ENCODE peak calls at places on chromosome 16, in ten cellular contexts. One of them, this sample, is unnamed.

GRCh38 chr16:9256196-9256595 is 164.8 kb downstream of the HAPSTR1 start:
- DNase-seq in T-helper 9 cell: no peak
- DNase-seq in stimulated activated CD4-positive, alpha-beta T cell treated with anti-CD3 and anti-CD28 coated beads, Interleukin-1b, Interleukin-23, amount 100 ng/mL, for 1 hour: no peak
- DNase-seq in B cell: peak; percentile 12
- DNase-seq in lower lobe of right lung: peak; percentile 54
- DNase-seq in mesothelial cell of epicardium: no peak
- DNase-seq in ELR: peak; percentile 36
- DNase-seq in HFF-Myc: no peak
- DNase-seq in M059J: peak; percentile 25
- DNase-seq in skeletal muscle cell: no peak
- DNase-seq in this sample: peak; percentile 66

GRCh38 chr16:88289549-88290344 is 93.0 kb upstream of the ZNF469 start:
- DNase-seq in lower lobe of right lung: no peak
- DNase-seq in M059J: no peak
- DNase-seq in skeletal muscle cell: no peak
- DNase-seq in B cell: no peak
- DNase-seq in T-helper 9 cell: no peak
- DNase-seq in ELR: peak; percentile 28
- DNase-seq in HFF-Myc: no peak
- DNase-seq in stimulated activated CD4-positive, alpha-beta T cell treated with anti-CD3 and anti-CD28 coated beads, Interleukin-1b, Interleukin-23, amount 100 ng/mL, for 1 hour: no peak
- DNase-seq in mesothelial cell of epicardium: no peak
- DNase-seq in this sample: no peak

GRCh38 chr16:65782537-65783290 is 583.8 kb upstream of the CDH5 start:
- DNase-seq in M059J: peak; percentile 87
- DNase-seq in ELR: peak; percentile 43
- DNase-seq in skeletal muscle cell: peak; percentile 7
- DNase-seq in lower lobe of right lung: no peak
- DNase-seq in HFF-Myc: peak; percentile 61
- DNase-seq in T-helper 9 cell: no peak
- DNase-seq in stimulated activated CD4-positive, alpha-beta T cell treated with anti-CD3 and anti-CD28 coated beads, Interleukin-1b, Interleukin-23, amount 100 ng/mL, for 1 hour: no peak
- DNase-seq in B cell: no peak
- DNase-seq in mesothelial cell of epicardium: no peak
- DNase-seq in this sample: no peak

GRCh38 chr16:1413684-1414531 is 596 bp downstream of the UNKL start:
- DNase-seq in B cell: peak; percentile 82
- DNase-seq in M059J: peak; percentile 23
- DNase-seq in stimulated activated CD4-positive, alpha-beta T cell treated with anti-CD3 and anti-CD28 coated beads, Interleukin-1b, Interleukin-23, amount 100 ng/mL, for 1 hour: peak; percentile 26
- DNase-seq in T-helper 9 cell: peak; percentile 51
- DNase-seq in skeletal muscle cell: no peak
- DNase-seq in ELR: peak; percentile 49
- DNase-seq in lower lobe of right lung: peak; percentile 79
- DNase-seq in HFF-Myc: no peak
- DNase-seq in mesothelial cell of epicardium: no peak
- DNase-seq in this sample: no peak

GRCh38 chr16:70441406-70441990 is 2.6 kb upstream of the ST3GAL2 start:
- DNase-seq in B cell: no peak
- DNase-seq in M059J: no peak
- DNase-seq in HFF-Myc: no peak
- DNase-seq in ELR: no peak
- DNase-seq in mesothelial cell of epicardium: no peak
- DNase-seq in skeletal muscle cell: no peak
- DNase-seq in lower lobe of right lung: no peak
- DNase-seq in stimulated activated CD4-positive, alpha-beta T cell treated with anti-CD3 and anti-CD28 coated beads, Interleukin-1b, Interleukin-23, amount 100 ng/mL, for 1 hour: no peak
- DNase-seq in T-helper 9 cell: no peak
- DNase-seq in this sample: no peak

GRCh38 chr16:24670623-24671454 is 58.6 kb upstream of the TNRC6A start:
- DNase-seq in ELR: peak; percentile 86
- DNase-seq in mesothelial cell of epicardium: peak; percentile 26
- DNase-seq in stimulated activated CD4-positive, alpha-beta T cell treated with anti-CD3 and anti-CD28 coated beads, Interleukin-1b, Interleukin-23, amount 100 ng/mL, for 1 hour: no peak
- DNase-seq in T-helper 9 cell: no peak
- DNase-seq in HFF-Myc: peak; percentile 78
- DNase-seq in B cell: peak; percentile 30
- DNase-seq in skeletal muscle cell: peak; percentile 82
- DNase-seq in lower lobe of right lung: peak; percentile 46
- DNase-seq in M059J: peak; percentile 98
- DNase-seq in this sample: no peak

GRCh38 chr16:2179107-2179501 is 17.3 kb downstream of the CASKIN1 start:
- DNase-seq in stimulated activated CD4-positive, alpha-beta T cell treated with anti-CD3 and anti-CD28 coated beads, Interleukin-1b, Interleukin-23, amount 100 ng/mL, for 1 hour: no peak
- DNase-seq in mesothelial cell of epicardium: no peak
- DNase-seq in T-helper 9 cell: no peak
- DNase-seq in skeletal muscle cell: no peak
- DNase-seq in M059J: no peak
- DNase-seq in ELR: no peak
- DNase-seq in B cell: no peak
- DNase-seq in HFF-Myc: no peak
- DNase-seq in lower lobe of right lung: no peak
- DNase-seq in this sample: no peak

GRCh38 chr16:72763927-72764628 is 283.9 kb downstream of the ZFHX3 start:
- DNase-seq in M059J: no peak
- DNase-seq in stimulated activated CD4-positive, alpha-beta T cell treated with anti-CD3 and anti-CD28 coated beads, Interleukin-1b, Interleukin-23, amount 100 ng/mL, for 1 hour: no peak
- DNase-seq in lower lobe of right lung: no peak
- DNase-seq in B cell: no peak
- DNase-seq in ELR: no peak
- DNase-seq in HFF-Myc: no peak
- DNase-seq in skeletal muscle cell: no peak
- DNase-seq in mesothelial cell of epicardium: no peak
- DNase-seq in T-helper 9 cell: no peak
- DNase-seq in this sample: no peak

GRCh38 chr16:24281466-24281865 is 25.3 kb downstream of the CACNG3 start:
- DNase-seq in B cell: no peak
- DNase-seq in M059J: no peak
- DNase-seq in lower lobe of right lung: no peak
- DNase-seq in HFF-Myc: no peak
- DNase-seq in T-helper 9 cell: no peak
- DNase-seq in mesothelial cell of epicardium: no peak
- DNase-seq in skeletal muscle cell: no peak
- DNase-seq in ELR: no peak
- DNase-seq in stimulated activated CD4-positive, alpha-beta T cell treated with anti-CD3 and anti-CD28 coated beads, Interleukin-1b, Interleukin-23, amount 100 ng/mL, for 1 hour: no peak
- DNase-seq in this sample: no peak

GRCh38 chr16:795580-796229 is 4.8 kb downstream of the GNG13 start:
- DNase-seq in lower lobe of right lung: no peak
- DNase-seq in HFF-Myc: no peak
- DNase-seq in B cell: no peak
- DNase-seq in mesothelial cell of epicardium: no peak
- DNase-seq in T-helper 9 cell: no peak
- DNase-seq in ELR: no peak
- DNase-seq in stimulated activated CD4-positive, alpha-beta T cell treated with anti-CD3 and anti-CD28 coated beads, Interleukin-1b, Interleukin-23, amount 100 ng/mL, for 1 hour: no peak
- DNase-seq in M059J: no peak
- DNase-seq in skeletal muscle cell: no peak
- DNase-seq in this sample: no peak